ENCODE peak calls at places on chromosomes 13 and 19, in six cellular contexts. P is ascending aorta, X is uterus, C is NT2/D1, A is foreskin fibroblast, J is DND-41. E is an unnamed sample.

GRCh38 chr19:50679177-50680125 is 30.2 kb downstream of the C19orf81 start:
- DNase-seq in P (peak), A (peak), C (no peak), J (peak), X (peak), E (no peak)

GRCh38 chr13:98570929-98571372 is 6.0 kb downstream of the STK24 start:
- DNase-seq in P (no peak), X (peak), J (peak), A (no peak), C (no peak), E (no peak)

GRCh38 chr19:2615782-2616181 is 86.7 kb downstream of the GNG7 start:
- DNase-seq in A (no peak), C (no peak), J (no peak), P (no peak), X (no peak), E (no peak)

GRCh38 chr13:36431204-36432105 is 840 bp upstream of the CCNA1 start:
- DNase-seq in J (no peak), A (no peak), P (no peak), C (no peak), X (peak), E (no peak)

GRCh38 chr13:97322740-97323342 is 100.7 kb downstream of the MBNL2 start:
- DNase-seq in A (peak), C (no peak), J (no peak), P (no peak), X (no peak), E (no peak)

GRCh38 chr13:26616126-26616525 is 58.6 kb downstream of the WASF3 start:
- DNase-seq in P (no peak), C (no peak), J (no peak), A (peak), X (no peak), E (peak)

GRCh38 chr13:47281981-47282380 is 385.1 kb upstream of the HTR2A start:
- DNase-seq in C (no peak), J (no peak), P (no peak), X (no peak), A (no peak), E (no peak)

GRCh38 chr19:33840382-33840781 is 43.7 kb downstream of the KCTD15 start:
- DNase-seq in C (no peak), X (no peak), P (no peak), A (no peak), J (no peak), E (no peak)

GRCh38 chr19:43773725-43774102 is 7.1 kb downstream of the KCNN4 start:
- DNase-seq in P (no peak), A (no peak), X (no peak), J (no peak), C (no peak), E (no peak)

GRCh38 chr13:100106005-100106404 is 17.1 kb downstream of the PCCA start:
- DNase-seq in P (no peak), A (no peak), J (no peak), C (no peak), X (no peak), E (no peak)

GRCh38 chr19:16671652-16672274 is 10.8 kb downstream of the TMEM38A start:
- DNase-seq in P (no peak), C (no peak), A (no peak), X (no peak), J (no peak), E (no peak)

GRCh38 chr13:99956473-99957349 is 14.9 kb downstream of the ZIC5 start:
- DNase-seq in A (no peak), X (no peak), C (no peak), J (no peak), P (no peak), E (no peak)

GRCh38 chr19:55443045-55443823 is at the start of gene SHISA7:
- DNase-seq in C (no peak), A (peak), J (peak), P (no peak), X (no peak), E (no peak)

GRCh38 chr13:112055417-112056206 is 11.3 kb upstream of the SOX1 start:
- DNase-seq in A (no peak), X (no peak), C (no peak), J (no peak), P (no peak), E (no peak)

GRCh38 chr13:50798923-50799322 is 44.6 kb downstream of the DLEU7 start:
- DNase-seq in C (no peak), X (no peak), P (no peak), A (peak), J (no peak), E (no peak)

GRCh38 chr19:12985049-12985776 is 10.1 kb upstream of the NFIX start:
- DNase-seq in A (peak), X (no peak), C (no peak), P (no peak), J (no peak), E (no peak)

GRCh38 chr13:31436478-31436877 is 236.7 kb downstream of the B3GLCT start:
- DNase-seq in X (no peak), A (no peak), P (no peak), C (no peak), J (no peak), E (no peak)

GRCh38 chr13:48928781-48929430 is 46.8 kb upstream of the FNDC3A start:
- DNase-seq in X (no peak), A (no peak), J (no peak), C (no peak), P (no peak), E (no peak)

GRCh38 chr13:53408847-53409568 is 380.4 kb downstream of the OLFM4 start:
- DNase-seq in X (no peak), C (no peak), A (no peak), P (no peak), J (no peak), E (no peak)

GRCh38 chr13:27424246-27425150 is at the start of gene GTF3A:
- DNase-seq in C (peak), J (peak), A (peak), X (peak), P (peak), E (no peak)

GRCh38 chr13:53137777-53138176 is 109.2 kb downstream of the OLFM4 start:
- DNase-seq in X (peak), J (no peak), P (no peak), C (no peak), A (peak), E (peak)

GRCh38 chr19:33444993-33445751 is 71.7 kb downstream of the CEBPG start:
- DNase-seq in C (no peak), J (no peak), A (no peak), P (no peak), X (no peak), E (no peak)

GRCh38 chr19:38853214-38853613 is 3.4 kb upstream of the HNRNPL start:
- DNase-seq in A (no peak), J (no peak), P (no peak), C (no peak), X (no peak), E (no peak)
- H3K4me3 ChIP-seq in A (peak), J (no peak), P (peak), C (no peak), X (no peak), E (peak)

GRCh38 chr19:15467734-15468214 is 3.4 kb upstream of the RASAL3 start:
- DNase-seq in J (no peak), X (no peak), C (no peak), P (no peak), A (no peak), E (no peak)

GRCh38 chr19:15471639-15472101 is 7.3 kb upstream of the RASAL3 start:
- DNase-seq in C (no peak), X (no peak), J (no peak), P (no peak), A (no peak), E (no peak)

GRCh38 chr19:15469513-15470297 is 5.4 kb upstream of the RASAL3 start:
- DNase-seq in J (no peak), C (no peak), P (no peak), X (no peak), A (no peak), E (no peak)

GRCh38 chr19:15466851-15467733 is 2.7 kb upstream of the RASAL3 start:
- DNase-seq in X (no peak), P (no peak), C (no peak), J (peak), A (peak), E (no peak)

DNA sequence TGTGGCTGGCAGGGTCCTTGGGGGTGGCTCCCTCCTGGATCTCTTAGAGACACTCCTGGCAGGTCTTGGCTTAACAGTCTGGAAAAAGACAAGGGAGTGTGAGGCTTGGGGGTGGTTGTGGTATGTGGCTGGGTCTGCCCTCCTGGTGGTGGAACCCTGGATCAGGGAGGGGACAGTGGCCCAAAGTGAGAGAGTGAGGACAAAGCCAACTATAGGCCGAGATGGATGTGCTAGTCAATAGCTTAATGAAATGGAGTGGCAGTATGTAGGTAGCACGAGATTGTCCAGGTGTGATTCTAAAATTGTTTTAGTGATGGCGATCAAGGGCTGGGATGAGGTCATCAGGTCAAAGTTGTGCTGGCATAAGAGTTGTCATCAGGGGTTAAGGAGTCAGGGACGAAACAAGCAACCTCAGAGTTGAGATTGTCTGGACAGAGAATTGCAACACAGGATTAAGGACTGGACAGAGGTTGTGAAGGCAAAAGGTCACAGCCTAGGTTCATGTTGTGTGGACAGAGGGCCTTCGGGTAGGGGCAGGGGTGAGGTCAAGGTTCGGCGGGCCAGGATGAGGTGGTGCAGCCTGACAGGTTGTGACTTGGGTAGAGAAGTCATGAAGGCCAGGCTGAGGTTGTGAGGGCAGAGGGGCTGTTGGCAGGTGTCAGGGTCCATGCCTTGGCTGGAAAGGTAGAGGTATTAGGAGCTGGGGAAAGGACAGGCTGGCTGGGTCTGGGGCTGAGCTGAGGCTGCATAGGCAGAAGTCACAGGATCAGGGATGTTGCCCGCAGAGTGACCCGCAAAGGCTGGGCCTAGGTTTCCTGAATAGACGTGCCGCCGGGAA is 4.5 kb upstream of the RASAL3 start:
- DNase-seq in P (no peak), C (no peak), X (no peak), A (no peak), J (no peak), E (no peak)
- H3K4me3 ChIP-seq in P (peak), C (peak), X (no peak), A (no peak), J (no peak), E (no peak)

GRCh38 chr13:110644892-110645521 is 29.7 kb downstream of the NAXD start:
- DNase-seq in X (peak), P (peak), C (peak), A (peak), J (peak), E (peak)
- H3K4me3 ChIP-seq in X (no peak), P (no peak), C (no peak), A (no peak), J (no peak), E (no peak)

GRCh38 chr19:1401889-1402217 is 511 bp upstream of the GAMT start:
- DNase-seq in C (no peak), P (no peak), J (no peak), A (no peak), X (no peak), E (no peak)
- H3K4me3 ChIP-seq in C (peak), P (peak), J (peak), A (peak), X (no peak), E (peak)

GRCh38 chr13:113860579-113861432 is 3.1 kb downstream of the GAS6 start:
- DNase-seq in A (no peak), J (no peak), X (peak), C (peak), P (no peak), E (no peak)
- H3K4me3 ChIP-seq in A (no peak), J (no peak), X (no peak), C (no peak), P (peak), E (peak)

GRCh38 chr13:105773241-105773640 is 762.2 kb downstream of the EFNB2 start:
- DNase-seq in J (peak), X (no peak), C (no peak), A (no peak), P (no peak), E (no peak)

GRCh38 chr13:105774739-105775460 is 760.6 kb downstream of the EFNB2 start:
- DNase-seq in C (no peak), J (peak), P (no peak), A (no peak), X (no peak), E (no peak)

GRCh38 chr13:105778196-105778595 is 757.3 kb downstream of the EFNB2 start:
- DNase-seq in C (no peak), A (peak), J (no peak), X (no peak), P (no peak), E (peak)

DNA sequence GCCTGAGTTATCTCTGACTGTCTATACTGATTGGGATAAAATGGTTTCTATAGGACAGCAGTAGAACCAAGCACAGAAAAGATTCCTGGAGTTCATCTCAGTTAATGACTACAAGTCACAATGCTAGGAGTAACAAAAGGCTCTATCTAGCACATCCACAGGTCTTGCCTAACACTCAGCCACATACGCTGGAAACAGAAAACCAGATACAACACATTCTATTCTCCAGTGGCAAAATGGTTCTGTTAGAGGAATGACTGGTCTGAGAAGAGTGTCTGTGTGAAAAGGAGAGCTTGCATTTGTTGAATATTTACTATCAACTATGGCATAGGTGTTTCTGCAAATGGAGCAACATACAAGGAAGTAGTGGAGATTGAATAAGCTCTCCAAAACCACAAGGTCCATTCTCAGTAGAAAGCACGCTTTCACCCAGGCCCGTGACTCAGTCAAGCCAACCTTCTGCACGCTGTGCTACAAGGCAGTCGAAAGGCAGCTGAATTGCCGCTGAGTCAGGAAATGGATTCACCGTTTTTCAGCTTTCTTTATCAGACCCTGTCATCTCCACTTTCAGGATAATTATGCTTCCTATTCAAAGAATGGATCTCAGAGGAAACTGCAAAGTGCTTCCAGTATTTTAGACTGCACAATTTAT is 761.4 kb downstream of the EFNB2 start:
- DNase-seq in C (no peak), P (no peak), A (no peak), X (no peak), J (peak), E (peak)
- H3K4me3 ChIP-seq in C (no peak), P (no peak), A (no peak), X (no peak), J (no peak), E (no peak)

GRCh38 chr19:46788968-46789338 is 559 bp upstream of the SLC1A5 start:
- DNase-seq in A (no peak), P (no peak), C (no peak), J (no peak), X (no peak), E (no peak)
- H3K4me3 ChIP-seq in A (no peak), P (peak), C (no peak), J (no peak), X (no peak), E (no peak)

DNA sequence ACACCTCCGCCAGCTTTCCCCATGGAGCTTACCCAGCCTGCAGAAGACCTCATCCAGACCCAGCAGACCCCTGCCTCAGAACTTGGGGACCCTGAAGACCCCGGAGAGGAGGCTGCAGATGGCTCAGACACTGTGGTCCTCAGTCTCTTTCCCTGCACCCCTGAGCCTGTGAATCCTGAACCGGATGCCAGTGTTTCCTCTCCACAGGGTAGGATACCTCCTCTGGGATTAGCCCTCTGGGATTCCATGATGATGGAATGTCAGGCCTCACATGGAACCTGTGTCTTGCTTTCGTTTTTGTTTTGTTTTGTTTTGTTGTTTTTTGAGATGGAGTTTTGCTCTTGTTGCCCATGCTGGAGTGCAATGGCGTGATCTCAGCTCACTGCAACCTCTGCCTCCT is 1.9 kb downstream of the RFXANK start:
- DNase-seq in A (no peak), J (no peak), C (no peak), P (no peak), X (no peak), E (no peak)
- H3K4me3 ChIP-seq in A (peak), J (no peak), C (no peak), P (peak), X (no peak), E (peak)

GRCh38 chr19:9406798-9407352 is 28.5 kb downstream of the ZNF266 start:
- DNase-seq in C (peak), A (peak), J (no peak), X (peak), P (peak), E (peak)
- H3K4me3 ChIP-seq in C (peak), A (peak), J (no peak), X (peak), P (peak), E (peak)

DNA sequence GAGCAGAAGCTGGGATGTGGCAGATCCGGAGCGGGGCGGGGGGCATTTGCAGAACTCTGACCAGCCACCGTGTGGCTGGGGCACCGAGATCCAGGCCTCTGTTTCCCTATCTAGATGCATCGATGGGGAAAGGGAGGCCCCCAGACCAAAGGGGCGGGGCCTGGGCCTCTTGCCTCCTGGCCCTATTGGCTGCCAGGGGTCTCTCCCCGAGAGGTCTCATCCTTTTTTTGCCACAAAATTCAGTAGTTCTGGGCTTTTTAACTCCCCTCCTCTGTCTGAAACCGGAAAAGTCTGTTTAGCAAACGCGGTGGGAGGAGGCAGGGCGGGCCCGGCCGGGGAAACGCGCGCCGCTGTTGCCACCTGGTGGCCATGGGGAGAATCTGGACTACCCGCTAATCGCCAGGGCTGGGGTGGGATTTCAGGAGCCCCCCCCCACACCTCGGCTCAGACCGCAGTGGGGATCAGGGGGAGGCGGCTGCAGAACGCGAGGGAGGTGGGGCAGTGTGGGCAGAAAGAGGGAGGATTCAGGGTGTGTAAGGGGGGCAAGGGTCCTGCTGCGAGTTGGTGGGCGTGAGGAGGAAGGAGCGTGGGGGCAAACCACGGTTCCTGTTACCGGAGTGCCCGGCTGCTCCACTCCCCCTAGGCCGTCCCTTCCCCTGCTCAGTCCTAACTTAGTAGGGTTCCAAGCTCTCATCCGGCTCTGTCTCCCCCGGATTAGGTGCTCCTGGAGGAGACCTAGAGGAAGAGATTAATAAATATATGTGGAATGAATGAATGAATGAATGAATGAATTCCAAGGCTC is 28.3 kb downstream of the IL12RB1 start:
- DNase-seq in P (peak), C (peak), J (peak), A (peak), X (peak), E (no peak)
- H3K4me3 ChIP-seq in P (peak), C (no peak), J (no peak), A (no peak), X (no peak), E (peak)